ENCODE peak calls at places on chromosomes 5 and 9, in four cellular contexts. One of them, this sample, is unnamed. For H3K4me1, the result is how much of the 10 kb centered on the place peaks cover.

GRCh38 chr9:72586388-72587160 is 65.2 kb downstream of the TMC1 start:
- DNase-seq in heart left ventricle: no peak
- DNase-seq in CD8-positive, alpha-beta T cell: no peak
- DNase-seq in IMR-90: peak
- DNase-seq in this sample: no peak

GRCh38 chr5:166236327-166236726 is 2055.1 kb upstream of the WWC1 start:
- DNase-seq in heart left ventricle: no peak
- DNase-seq in CD8-positive, alpha-beta T cell: no peak
- DNase-seq in IMR-90: no peak
- DNase-seq in this sample: no peak

GRCh38 chr9:124220551-124221451 is 36.9 kb upstream of the NEK6 start:
- DNase-seq in heart left ventricle: no peak
- DNase-seq in CD8-positive, alpha-beta T cell: no peak
- DNase-seq in IMR-90: peak
- DNase-seq in this sample: peak

GRCh38 chr9:4741365-4742031 is 496 bp upstream of the AK3 start:
- DNase-seq in heart left ventricle: peak
- DNase-seq in CD8-positive, alpha-beta T cell: no peak
- DNase-seq in IMR-90: no peak
- DNase-seq in this sample: no peak

GRCh38 chr5:154642499-154643245 is 112.5 kb upstream of the LARP1 start:
- DNase-seq in heart left ventricle: no peak
- DNase-seq in CD8-positive, alpha-beta T cell: no peak
- DNase-seq in IMR-90: peak
- DNase-seq in this sample: no peak

GRCh38 chr9:83304686-83305085 is 233.5 kb downstream of the FRMD3 start:
- DNase-seq in heart left ventricle: peak
- DNase-seq in CD8-positive, alpha-beta T cell: no peak
- DNase-seq in IMR-90: peak
- DNase-seq in this sample: peak

GRCh38 chr9:136284311-136284710 is 19.6 kb downstream of the CCDC187 start:
- DNase-seq in heart left ventricle: no peak
- DNase-seq in CD8-positive, alpha-beta T cell: no peak
- DNase-seq in IMR-90: no peak
- DNase-seq in this sample: peak

GRCh38 chr5:12985142-12985541 is 959.3 kb downstream of the DNAH5 start:
- DNase-seq in heart left ventricle: no peak
- DNase-seq in CD8-positive, alpha-beta T cell: no peak
- DNase-seq in IMR-90: no peak
- DNase-seq in this sample: no peak

GRCh38 chr5:127878174-127878750 is 175.1 kb downstream of the CCDC192 start:
- DNase-seq in heart left ventricle: peak
- DNase-seq in CD8-positive, alpha-beta T cell: no peak
- DNase-seq in IMR-90: peak
- DNase-seq in this sample: no peak

GRCh38 chr5:88883566-88884434 is 816 bp upstream of the MEF2C start:
- DNase-seq in heart left ventricle: peak
- DNase-seq in CD8-positive, alpha-beta T cell: no peak
- DNase-seq in IMR-90: peak
- DNase-seq in this sample: peak

GRCh38 chr5:109619024-109619460 is 70.7 kb upstream of the MAN2A1 start:
- DNase-seq in heart left ventricle: no peak
- DNase-seq in CD8-positive, alpha-beta T cell: no peak
- DNase-seq in IMR-90: no peak
- DNase-seq in this sample: no peak

GRCh38 chr5:122704247-122705036 is 70.4 kb upstream of the SNX2 start:
- DNase-seq in heart left ventricle: no peak
- DNase-seq in CD8-positive, alpha-beta T cell: no peak
- DNase-seq in IMR-90: peak
- DNase-seq in this sample: no peak

GRCh38 chr5:172133359-172134029 is 54.5 kb downstream of the STK10 start:
- DNase-seq in heart left ventricle: no peak
- DNase-seq in CD8-positive, alpha-beta T cell: no peak
- DNase-seq in IMR-90: peak
- DNase-seq in this sample: no peak

GRCh38 chr9:31320507-31320906 is 1063.9 kb upstream of the ACO1 start:
- DNase-seq in heart left ventricle: no peak
- DNase-seq in CD8-positive, alpha-beta T cell: no peak
- DNase-seq in IMR-90: no peak
- DNase-seq in this sample: peak

GRCh38 chr9:116308070-116308469 is 154.5 kb downstream of the PAPPA start:
- DNase-seq in heart left ventricle: no peak
- DNase-seq in CD8-positive, alpha-beta T cell: no peak
- DNase-seq in IMR-90: peak
- DNase-seq in this sample: no peak

GRCh38 chr9:115254781-115255180 is 136.8 kb upstream of the TNC start:
- DNase-seq in heart left ventricle: no peak
- DNase-seq in CD8-positive, alpha-beta T cell: no peak
- DNase-seq in IMR-90: peak
- DNase-seq in this sample: no peak

GRCh38 chr9:4353236-4353635 is 53.4 kb upstream of the GLIS3 start:
- DNase-seq in heart left ventricle: no peak
- DNase-seq in CD8-positive, alpha-beta T cell: no peak
- DNase-seq in IMR-90: no peak
- DNase-seq in this sample: no peak

GRCh38 chr5:113071401-113071800 is 94.8 kb downstream of the DCP2 start:
- DNase-seq in heart left ventricle: no peak
- DNase-seq in CD8-positive, alpha-beta T cell: no peak
- DNase-seq in IMR-90: no peak
- DNase-seq in this sample: no peak

GRCh38 chr5:157342822-157343402 is 77.0 kb downstream of the CYFIP2 start:
- DNase-seq in heart left ventricle: no peak
- DNase-seq in CD8-positive, alpha-beta T cell: no peak
- DNase-seq in IMR-90: no peak
- DNase-seq in this sample: no peak

GRCh38 chr5:132013711-132014110 is 2.3 kb upstream of the ACSL6 start:
- DNase-seq in heart left ventricle: no peak
- DNase-seq in CD8-positive, alpha-beta T cell: no peak
- DNase-seq in IMR-90: no peak
- DNase-seq in this sample: peak

GRCh38 chr5:138435943-138436342 is 2.9 kb upstream of the REEP2 start:
- DNase-seq in heart left ventricle: no peak
- DNase-seq in CD8-positive, alpha-beta T cell: no peak
- DNase-seq in IMR-90: no peak
- DNase-seq in this sample: no peak
- H3K27ac ChIP-seq in heart left ventricle: no peak
- H3K27ac ChIP-seq in CD8-positive, alpha-beta T cell: no peak
- H3K27ac ChIP-seq in IMR-90: no peak
- H3K27ac ChIP-seq in this sample: no peak

GRCh38 chr9:86352440-86353106 is 1.6 kb downstream of the TUT7 start:
- DNase-seq in heart left ventricle: no peak
- DNase-seq in CD8-positive, alpha-beta T cell: no peak
- DNase-seq in IMR-90: no peak
- DNase-seq in this sample: no peak

GRCh38 chr9:86354882-86355399 is 731 bp upstream of the TUT7 start:
- DNase-seq in heart left ventricle: no peak
- DNase-seq in CD8-positive, alpha-beta T cell: no peak
- DNase-seq in IMR-90: no peak
- DNase-seq in this sample: no peak

GRCh38 chr9:86354048-86354881 is at the start of gene TUT7:
- DNase-seq in heart left ventricle: peak
- DNase-seq in CD8-positive, alpha-beta T cell: peak
- DNase-seq in IMR-90: peak
- DNase-seq in this sample: peak

GRCh38 chr9:86351897-86352296 is 2.3 kb downstream of the TUT7 start:
- DNase-seq in heart left ventricle: no peak
- DNase-seq in CD8-positive, alpha-beta T cell: no peak
- DNase-seq in IMR-90: no peak
- DNase-seq in this sample: no peak

GRCh38 chr9:86353591-86354047 is 591 bp downstream of the TUT7 start:
- DNase-seq in heart left ventricle: no peak
- DNase-seq in CD8-positive, alpha-beta T cell: peak
- DNase-seq in IMR-90: no peak
- DNase-seq in this sample: no peak
- H3K4me1 ChIP-seq in heart left ventricle: under half
- H3K4me1 ChIP-seq in CD8-positive, alpha-beta T cell: under half
- H3K4me1 ChIP-seq in IMR-90: under half
- H3K4me1 ChIP-seq in this sample: under half

DNA sequence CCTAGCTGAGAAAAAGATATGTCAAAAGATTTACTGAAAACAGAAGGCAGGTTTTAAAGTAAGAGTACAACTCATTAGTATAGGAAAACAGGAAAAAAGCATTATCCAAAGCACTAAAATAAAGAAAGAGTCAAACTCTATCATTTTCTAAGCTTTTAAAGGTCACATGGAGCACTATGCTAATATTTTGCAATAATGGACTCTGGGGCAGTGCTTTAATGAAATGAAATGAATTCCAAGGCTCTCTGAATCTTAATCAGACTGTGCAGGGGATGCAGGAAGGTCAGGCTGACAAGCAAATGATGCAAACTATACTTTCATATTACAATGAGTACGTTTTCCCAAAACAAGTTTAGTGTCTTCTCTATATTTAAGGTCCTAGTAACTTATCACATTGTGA is 981.9 kb upstream of the DMAC1 start:
- DNase-seq in heart left ventricle: no peak
- DNase-seq in CD8-positive, alpha-beta T cell: no peak
- DNase-seq in IMR-90: no peak
- DNase-seq in this sample: no peak
- H3K27ac ChIP-seq in heart left ventricle: no peak
- H3K27ac ChIP-seq in CD8-positive, alpha-beta T cell: no peak
- H3K27ac ChIP-seq in IMR-90: no peak
- H3K27ac ChIP-seq in this sample: no peak

DNA sequence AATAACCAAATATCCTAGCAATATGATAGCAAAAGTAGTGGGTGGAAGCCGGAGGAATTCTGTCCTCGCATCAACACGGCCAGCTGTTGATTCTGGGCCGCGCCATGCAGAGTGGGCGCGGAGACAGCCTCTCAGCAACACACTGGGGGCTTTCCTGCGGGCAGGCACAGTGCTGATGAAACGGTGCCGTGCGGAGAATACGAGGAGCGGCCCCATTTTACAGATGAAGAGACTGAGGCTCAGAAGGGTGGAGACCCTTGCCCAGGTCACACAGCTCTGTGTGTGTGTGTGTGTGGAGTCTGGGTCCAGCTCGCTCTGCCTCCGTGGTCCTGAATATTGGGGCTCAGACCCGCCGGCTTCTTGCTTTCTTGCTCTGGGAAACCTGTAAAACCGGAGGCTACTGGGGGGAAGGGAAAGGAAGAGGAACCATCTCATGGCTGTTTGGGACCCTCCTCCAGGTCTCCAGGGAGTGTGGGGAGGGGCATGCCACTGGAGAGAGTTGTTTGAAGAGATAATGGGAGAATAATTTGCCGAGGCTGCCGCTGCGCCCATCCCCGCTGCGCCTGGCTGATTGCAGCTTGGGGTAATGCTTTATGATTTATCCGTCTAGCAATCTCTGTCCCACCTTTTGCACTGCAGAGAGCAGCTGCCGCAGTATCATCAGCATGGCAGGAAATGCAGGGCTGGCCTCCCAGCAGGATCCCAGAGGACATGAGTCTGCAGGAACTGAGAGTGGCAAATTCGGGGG is 36.6 kb downstream of the NCS1 start:
- DNase-seq in heart left ventricle: no peak
- DNase-seq in CD8-positive, alpha-beta T cell: no peak
- DNase-seq in IMR-90: no peak
- DNase-seq in this sample: no peak
- H3K4me1 ChIP-seq in heart left ventricle: under half
- H3K4me1 ChIP-seq in CD8-positive, alpha-beta T cell: under half
- H3K4me1 ChIP-seq in IMR-90: under half
- H3K4me1 ChIP-seq in this sample: under half

DNA sequence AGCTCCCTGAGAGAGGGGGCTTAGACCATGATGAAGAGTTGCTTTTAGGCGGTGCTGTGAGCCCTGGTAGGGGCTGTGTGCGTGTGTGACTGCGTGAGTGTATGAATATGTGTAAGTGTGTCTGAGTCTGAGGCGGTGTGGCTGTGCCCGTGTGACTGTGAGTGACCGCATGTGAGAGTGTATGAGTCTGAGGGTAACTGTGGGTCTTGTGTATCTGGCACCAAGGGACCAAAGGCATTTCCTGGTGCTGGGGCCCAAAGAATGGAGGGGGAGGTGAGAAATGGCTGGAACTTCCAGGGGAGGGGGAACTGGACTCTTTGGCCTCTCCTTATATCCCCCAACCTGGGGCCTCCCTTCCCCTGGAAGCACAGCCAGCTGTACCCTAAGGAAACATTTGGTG is 1.1 kb downstream of the IL11RA start:
- DNase-seq in heart left ventricle: no peak
- DNase-seq in CD8-positive, alpha-beta T cell: no peak
- DNase-seq in IMR-90: peak
- DNase-seq in this sample: no peak
- H3K27ac ChIP-seq in heart left ventricle: peak
- H3K27ac ChIP-seq in CD8-positive, alpha-beta T cell: no peak
- H3K27ac ChIP-seq in IMR-90: peak
- H3K27ac ChIP-seq in this sample: peak

DNA sequence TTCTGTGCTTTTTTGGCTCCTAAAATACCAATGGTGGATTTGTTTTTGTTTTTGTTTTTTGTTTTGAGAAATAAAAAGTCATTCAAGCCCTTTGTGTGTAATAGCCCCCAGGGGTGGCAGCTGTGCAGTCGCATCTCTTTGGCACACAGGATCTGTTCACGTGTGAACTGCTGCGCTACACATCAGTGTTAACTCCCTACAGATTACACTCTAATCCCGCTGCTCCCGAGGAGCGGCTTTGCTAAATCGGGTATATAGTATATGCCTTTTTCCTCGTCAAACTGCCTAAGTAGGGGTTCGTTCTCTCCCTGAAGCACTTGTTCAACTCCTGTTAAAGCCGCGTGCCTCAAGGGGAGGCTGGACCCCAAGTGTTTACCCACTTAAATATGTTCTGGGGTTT is 22.3 kb downstream of the ZBTB34 start:
- DNase-seq in heart left ventricle: no peak
- DNase-seq in CD8-positive, alpha-beta T cell: no peak
- DNase-seq in IMR-90: no peak
- DNase-seq in this sample: no peak
- H3K4me1 ChIP-seq in heart left ventricle: under half
- H3K4me1 ChIP-seq in CD8-positive, alpha-beta T cell: under half
- H3K4me1 ChIP-seq in IMR-90: under half
- H3K4me1 ChIP-seq in this sample: under half